ENCODE peak calls at places on chromosomes 5 and 9, in seven cellular contexts. M is esophagus muscularis mucosa, W is progenitor cell of endocrine pancreas, P is AG09309, L is HFFc6, B is neural crest cell, K is ovary. U is an unnamed sample.

GRCh38 chr5:15290953-15291352 is 209.0 kb upstream of the FBXL7 start:
- DNase-seq in K (no peak), P (no peak), W (no peak), L (no peak), M (no peak), B (no peak), U (no peak)

GRCh38 chr5:133610489-133611356 is 1.6 kb downstream of the FSTL4 start:
- DNase-seq in K (no peak), W (peak; percentile 70), M (peak; percentile 89), P (no peak), B (peak; percentile 73), L (no peak), U (peak; percentile 39)

GRCh38 chr5:160525471-160526261 is 104.0 kb downstream of the PTTG1 start:
- DNase-seq in M (no peak), B (no peak), L (no peak), P (no peak), W (no peak), K (no peak), U (no peak)

GRCh38 chr9:134778841-134779411 is 101.7 kb upstream of the FCN2 start:
- DNase-seq in L (peak; percentile 29), W (peak; percentile 47), K (peak; percentile 68), M (no peak), B (peak; percentile 65), P (no peak), U (no peak)

GRCh38 chr5:78983601-78984000 is 1.5 kb downstream of the ARSB start:
- DNase-seq in K (no peak), B (no peak), P (no peak), M (no peak), W (no peak), L (no peak), U (no peak)

GRCh38 chr9:89444212-89444611 is 53.7 kb downstream of the SEMA4D start:
- DNase-seq in P (no peak), B (no peak), L (no peak), K (no peak), W (no peak), M (no peak), U (no peak)

GRCh38 chr5:22850981-22851380 is 2.2 kb downstream of the CDH12 start:
- DNase-seq in W (no peak), L (no peak), K (no peak), P (no peak), M (no peak), B (no peak), U (no peak)

GRCh38 chr9:105278751-105279150 is 34.3 kb downstream of the SLC44A1 start:
- DNase-seq in B (no peak), M (no peak), P (no peak), W (no peak), K (no peak), L (no peak), U (no peak)

GRCh38 chr9:81145331-81145963 is 543.9 kb downstream of the TLE1 start:
- DNase-seq in W (no peak), L (no peak), B (no peak), M (no peak), K (no peak), P (no peak), U (no peak)

GRCh38 chr5:159262859-159263568 is at the start of gene UBLCP1:
- DNase-seq in K (peak; percentile 81), P (peak; percentile 20), B (peak; percentile 63), L (peak; percentile 70), W (peak; percentile 60), M (peak; percentile 94), U (peak; percentile 78)

GRCh38 chr9:23746317-23746716 is 79.7 kb downstream of the ELAVL2 start:
- DNase-seq in W (no peak), K (no peak), L (no peak), M (no peak), B (no peak), P (no peak), U (no peak)

GRCh38 chr9:134869554-134870310 is 10.9 kb upstream of the FCN2 start:
- DNase-seq in B (no peak), P (no peak), W (no peak), M (no peak), L (no peak), K (peak; percentile 15), U (no peak)

GRCh38 chr9:71243951-71244350 is 122.5 kb upstream of the TRPM3 start:
- DNase-seq in W (no peak), M (no peak), K (no peak), P (no peak), L (no peak), B (no peak), U (no peak)

GRCh38 chr5:60372786-60373185 is 327.2 kb downstream of the DEPDC1B start:
- DNase-seq in L (no peak), B (no peak), M (no peak), P (no peak), K (no peak), W (no peak), U (no peak)

GRCh38 chr5:133900498-133901270 is 67.7 kb downstream of the C5orf15 start:
- DNase-seq in M (no peak), L (no peak), K (no peak), W (no peak), P (no peak), B (no peak), U (no peak)

GRCh38 chr5:133460172-133460758 is 152.1 kb downstream of the FSTL4 start:
- DNase-seq in W (no peak), B (peak; percentile 51), K (no peak), M (no peak), L (no peak), P (no peak), U (peak; percentile 31)

GRCh38 chr5:16932401-16932800 is 3.7 kb downstream of the MYO10 start:
- DNase-seq in W (no peak), L (no peak), P (no peak), K (no peak), M (no peak), B (no peak), U (no peak)

GRCh38 chr9:82466616-82467251 is 478.2 kb downstream of the SPATA31D1 start:
- DNase-seq in M (no peak), W (peak; percentile 11), B (peak; percentile 25), L (no peak), P (no peak), K (no peak), U (no peak)

GRCh38 chr5:79829260-79829659 is 139.6 kb downstream of the CMYA5 start:
- DNase-seq in M (no peak), P (no peak), W (no peak), L (no peak), B (peak; percentile 26), K (no peak), U (no peak)

GRCh38 chr5:42912184-42912766 is 100.6 kb upstream of the SELENOP start:
- DNase-seq in K (no peak), W (no peak), L (peak; percentile 39), B (no peak), P (peak; percentile 14), M (no peak), U (no peak)

GRCh38 chr5:42454216-42454995 is 31.2 kb downstream of the GHR start:
- DNase-seq in M (no peak), W (no peak), L (no peak), P (no peak), B (no peak), K (no peak), U (no peak)

DNA sequence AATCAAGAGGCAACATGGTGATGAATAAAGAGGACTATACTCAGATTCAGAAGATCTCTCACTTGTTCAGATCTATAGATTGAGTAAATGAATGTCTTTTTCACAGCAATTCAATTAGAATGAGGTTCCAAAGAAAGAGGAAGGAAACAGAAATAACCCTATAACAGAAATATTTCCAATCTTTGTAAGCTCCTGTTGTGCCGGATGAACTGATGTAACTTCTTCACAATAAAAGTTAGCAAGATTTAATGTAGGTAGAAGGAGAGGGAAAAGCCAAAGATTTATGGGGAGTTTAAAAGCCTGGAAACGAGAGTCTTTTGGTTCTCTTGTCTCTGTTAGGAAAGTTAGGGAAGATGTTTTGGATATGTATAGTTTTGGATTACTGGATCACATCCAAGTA is 92.1 kb downstream of the PBX3 start:
- DNase-seq in P (no peak), K (no peak), L (no peak), B (no peak), M (no peak), W (no peak), U (no peak)
- TF ChIP-seq CTCF in P (no peak), K (no peak), L (no peak), B (no peak), M (no peak), W (no peak), U (no peak)

GRCh38 chr5:31193591-31194457 is at the start of gene CDH6:
- DNase-seq in B (peak; percentile 76), M (no peak), L (no peak), K (peak; percentile 8), P (no peak), W (peak; percentile 56), U (no peak)
- TF ChIP-seq CTCF in B (no peak), M (no peak), L (no peak), K (no peak), P (no peak), W (no peak), U (no peak)

GRCh38 chr9:99907208-99907532 is 716 bp downstream of the STX17 start:
- DNase-seq in M (no peak), P (no peak), B (no peak), K (no peak), L (no peak), W (no peak), U (no peak)

GRCh38 chr9:99911600-99911999 is 5.1 kb downstream of the STX17 start:
- DNase-seq in W (no peak), B (no peak), M (no peak), P (no peak), K (no peak), L (no peak), U (no peak)

GRCh38 chr9:99905833-99906402 is 536 bp upstream of the STX17 start:
- DNase-seq in M (no peak), B (no peak), P (no peak), L (peak; percentile 16), K (no peak), W (no peak), U (no peak)

GRCh38 chr9:99903393-99903792 is 3.1 kb upstream of the STX17 start:
- DNase-seq in W (no peak), K (no peak), P (no peak), B (no peak), M (no peak), L (no peak), U (no peak)

DNA sequence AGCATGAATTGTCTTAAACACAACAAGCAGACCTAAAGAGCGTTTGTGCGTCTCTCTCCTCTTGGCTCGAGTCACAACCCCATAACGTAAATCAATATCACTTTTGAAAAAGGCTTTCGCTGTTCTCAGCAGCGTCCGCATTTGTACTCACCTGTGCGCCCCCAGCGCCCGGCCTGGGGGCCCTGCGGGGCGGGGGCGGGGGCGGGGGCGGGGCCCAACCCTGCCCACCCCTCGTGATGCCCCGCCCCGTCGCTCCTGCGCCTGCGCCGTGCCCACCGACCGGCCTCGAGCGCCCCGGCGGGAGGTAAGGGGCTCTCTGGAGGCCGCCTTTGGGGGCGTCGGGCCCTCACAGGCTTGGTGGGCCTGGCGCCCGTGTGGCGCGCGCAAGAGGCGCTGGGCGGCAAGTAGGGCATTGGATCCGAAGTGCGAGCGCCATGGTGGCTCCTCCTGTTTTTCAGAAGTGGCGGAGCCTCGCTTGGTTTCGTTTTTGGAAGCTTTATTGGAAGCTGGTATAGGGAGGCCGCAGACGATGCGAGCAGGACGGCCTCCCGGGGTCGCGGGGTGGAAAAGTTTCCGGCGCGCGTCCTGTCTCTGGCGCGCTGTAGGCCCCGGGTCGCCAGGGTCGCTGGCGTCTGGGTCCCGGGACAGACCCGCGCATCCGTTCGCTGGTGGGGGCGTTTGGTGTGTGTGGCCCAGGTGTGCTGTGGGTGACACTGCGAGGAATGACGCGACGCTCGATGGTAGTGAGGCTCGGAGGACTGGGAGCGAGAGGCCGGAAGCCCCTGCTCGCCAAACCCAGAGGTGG is at the start of gene STX17:
- DNase-seq in P (peak; percentile 25), L (peak; percentile 60), K (peak; percentile 90), M (peak; percentile 95), W (peak; percentile 88), B (peak; percentile 72), U (peak; percentile 90)
- TF ChIP-seq CTCF in P (no peak), L (peak; percentile 5), K (no peak), M (no peak), W (peak; percentile 11), B (no peak), U (no peak)

GRCh38 chr9:93024986-93025630 is 33.4 kb upstream of the SUSD3 start:
- DNase-seq in P (no peak), B (no peak), W (no peak), M (no peak), L (no peak), K (no peak), U (no peak)
- TF ChIP-seq CTCF in P (no peak), B (no peak), W (no peak), M (no peak), L (no peak), K (no peak), U (no peak)

U was measured in activated B cell treated with CpG ODN at 0.5 μM for 24 hours.